ENCODE peak calls at places on chromosomes 13 and 19, in nine cellular contexts. One of them, this sample, is unnamed.

GRCh38 chr19:42589792-42590191 is 4.9 kb downstream of the CEACAM8 start:
- DNase-seq in IMR-90: no peak
- DNase-seq in transverse colon: no peak
- DNase-seq in breast epithelium: no peak
- DNase-seq in A549: no peak
- DNase-seq in ovary: no peak
- DNase-seq in upper lobe of left lung: no peak
- DNase-seq in heart left ventricle: no peak
- DNase-seq in uterus: no peak
- DNase-seq in this sample: no peak

GRCh38 chr19:45523642-45524256 is 16.5 kb downstream of the VASP start:
- DNase-seq in IMR-90: peak
- DNase-seq in transverse colon: peak
- DNase-seq in breast epithelium: peak
- DNase-seq in A549: peak
- DNase-seq in ovary: peak
- DNase-seq in upper lobe of left lung: peak
- DNase-seq in heart left ventricle: peak
- DNase-seq in uterus: peak
- DNase-seq in this sample: peak

GRCh38 chr19:40219721-40220276 is 1.6 kb upstream of the TTC9B start:
- DNase-seq in IMR-90: peak
- DNase-seq in transverse colon: no peak
- DNase-seq in breast epithelium: no peak
- DNase-seq in A549: peak
- DNase-seq in ovary: no peak
- DNase-seq in upper lobe of left lung: no peak
- DNase-seq in heart left ventricle: no peak
- DNase-seq in uterus: no peak
- DNase-seq in this sample: no peak

GRCh38 chr19:6723108-6723618 is 2.7 kb upstream of the C3 start:
- DNase-seq in IMR-90: peak
- DNase-seq in transverse colon: no peak
- DNase-seq in breast epithelium: peak
- DNase-seq in A549: peak
- DNase-seq in ovary: peak
- DNase-seq in upper lobe of left lung: peak
- DNase-seq in heart left ventricle: peak
- DNase-seq in uterus: peak
- DNase-seq in this sample: no peak

GRCh38 chr19:10158485-10158884 is 36.3 kb downstream of the DNMT1 start:
- DNase-seq in IMR-90: no peak
- DNase-seq in transverse colon: no peak
- DNase-seq in breast epithelium: no peak
- DNase-seq in A549: no peak
- DNase-seq in ovary: no peak
- DNase-seq in upper lobe of left lung: no peak
- DNase-seq in heart left ventricle: no peak
- DNase-seq in uterus: no peak
- DNase-seq in this sample: no peak

GRCh38 chr19:46791944-46792343 is 3.5 kb upstream of the SLC1A5 start:
- DNase-seq in IMR-90: no peak
- DNase-seq in transverse colon: no peak
- DNase-seq in breast epithelium: no peak
- DNase-seq in A549: no peak
- DNase-seq in ovary: no peak
- DNase-seq in upper lobe of left lung: no peak
- DNase-seq in heart left ventricle: no peak
- DNase-seq in uterus: no peak
- DNase-seq in this sample: no peak

GRCh38 chr19:39254539-39255345 is 6.1 kb upstream of the IFNL4 start:
- DNase-seq in IMR-90: no peak
- DNase-seq in transverse colon: no peak
- DNase-seq in breast epithelium: no peak
- DNase-seq in A549: no peak
- DNase-seq in ovary: no peak
- DNase-seq in upper lobe of left lung: no peak
- DNase-seq in heart left ventricle: no peak
- DNase-seq in uterus: no peak
- DNase-seq in this sample: no peak

GRCh38 chr13:114059946-114060860 is 72.2 kb downstream of the RASA3 start:
- DNase-seq in IMR-90: no peak
- DNase-seq in transverse colon: no peak
- DNase-seq in breast epithelium: no peak
- DNase-seq in A549: no peak
- DNase-seq in ovary: no peak
- DNase-seq in upper lobe of left lung: no peak
- DNase-seq in heart left ventricle: peak
- DNase-seq in uterus: no peak
- DNase-seq in this sample: no peak

GRCh38 chr19:33194884-33195710 is 967 bp downstream of the LRP3 start:
- DNase-seq in IMR-90: peak
- DNase-seq in transverse colon: peak
- DNase-seq in breast epithelium: no peak
- DNase-seq in A549: peak
- DNase-seq in ovary: peak
- DNase-seq in upper lobe of left lung: no peak
- DNase-seq in heart left ventricle: peak
- DNase-seq in uterus: peak
- DNase-seq in this sample: no peak

GRCh38 chr13:80338781-80339577 is 1.9 kb downstream of the SPRY2 start:
- DNase-seq in IMR-90: peak
- DNase-seq in transverse colon: peak
- DNase-seq in breast epithelium: peak
- DNase-seq in A549: no peak
- DNase-seq in ovary: peak
- DNase-seq in upper lobe of left lung: peak
- DNase-seq in heart left ventricle: peak
- DNase-seq in uterus: peak
- DNase-seq in this sample: peak
- TF ChIP-seq POLR2A in IMR-90: peak
- TF ChIP-seq POLR2A in transverse colon: no peak
- TF ChIP-seq POLR2A in breast epithelium: no peak
- TF ChIP-seq POLR2A in A549: no peak
- TF ChIP-seq POLR2A in ovary: no peak
- TF ChIP-seq POLR2A in upper lobe of left lung: no peak
- TF ChIP-seq POLR2A in heart left ventricle: peak
- TF ChIP-seq POLR2A in uterus: peak
- TF ChIP-seq POLR2A in this sample: no peak

GRCh38 chr13:78659450-78660110 is 625 bp upstream of the OBI1 start:
- DNase-seq in IMR-90: peak
- DNase-seq in transverse colon: no peak
- DNase-seq in breast epithelium: no peak
- DNase-seq in A549: peak
- DNase-seq in ovary: no peak
- DNase-seq in upper lobe of left lung: no peak
- DNase-seq in heart left ventricle: no peak
- DNase-seq in uterus: no peak
- DNase-seq in this sample: no peak

GRCh38 chr13:78660130-78660857 is 1.3 kb upstream of the OBI1 start:
- DNase-seq in IMR-90: no peak
- DNase-seq in transverse colon: peak
- DNase-seq in breast epithelium: no peak
- DNase-seq in A549: peak
- DNase-seq in ovary: no peak
- DNase-seq in upper lobe of left lung: no peak
- DNase-seq in heart left ventricle: no peak
- DNase-seq in uterus: no peak
- DNase-seq in this sample: no peak

GRCh38 chr13:78655906-78656305 is 3.0 kb downstream of the OBI1 start:
- DNase-seq in IMR-90: no peak
- DNase-seq in transverse colon: no peak
- DNase-seq in breast epithelium: no peak
- DNase-seq in A549: no peak
- DNase-seq in ovary: no peak
- DNase-seq in upper lobe of left lung: no peak
- DNase-seq in heart left ventricle: no peak
- DNase-seq in uterus: no peak
- DNase-seq in this sample: no peak

GRCh38 chr13:78657699-78658629 is 991 bp downstream of the OBI1 start:
- DNase-seq in IMR-90: peak
- DNase-seq in transverse colon: no peak
- DNase-seq in breast epithelium: no peak
- DNase-seq in A549: peak
- DNase-seq in ovary: no peak
- DNase-seq in upper lobe of left lung: no peak
- DNase-seq in heart left ventricle: no peak
- DNase-seq in uterus: no peak
- DNase-seq in this sample: no peak

DNA sequence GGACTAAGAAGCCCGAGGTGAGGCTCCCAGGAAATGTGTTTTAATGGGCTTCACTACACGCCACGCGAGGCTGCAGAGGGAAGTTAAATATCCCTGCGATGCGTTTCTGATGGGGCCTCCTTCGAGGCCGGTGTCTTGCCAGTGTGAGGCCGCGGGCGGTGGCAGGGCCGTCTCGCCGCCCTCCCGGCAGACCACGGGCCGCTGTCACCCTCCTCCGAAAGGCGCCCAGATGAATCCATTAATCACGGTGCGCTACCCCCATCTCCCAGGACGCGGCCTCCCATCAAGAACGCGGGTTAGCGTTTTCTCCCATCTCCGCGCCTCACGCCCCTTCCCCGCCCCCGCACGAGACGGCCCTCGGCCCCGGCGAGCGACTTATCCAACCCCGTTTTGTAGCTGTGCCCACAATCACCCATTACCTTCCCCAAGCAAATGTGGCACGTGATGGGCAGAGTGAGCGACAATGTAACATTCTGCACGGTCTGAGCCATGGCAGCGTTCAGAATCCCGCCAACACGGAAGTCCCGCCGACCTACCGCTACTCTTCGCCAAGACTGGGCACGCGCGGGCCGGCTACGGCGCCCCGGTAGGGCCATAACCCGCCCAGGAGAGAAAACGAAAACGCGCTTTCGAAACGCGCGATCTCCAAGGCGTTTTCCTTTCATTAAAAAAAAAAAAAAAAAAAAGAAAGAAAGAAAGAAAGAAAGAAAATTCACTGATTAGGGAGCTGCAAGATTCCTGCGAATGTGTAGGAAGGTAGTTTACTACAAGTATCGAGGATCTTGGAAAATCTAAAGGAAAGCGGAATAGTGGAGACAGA is at the start of gene OBI1:
- DNase-seq in IMR-90: peak
- DNase-seq in transverse colon: peak
- DNase-seq in breast epithelium: peak
- DNase-seq in A549: peak
- DNase-seq in ovary: peak
- DNase-seq in upper lobe of left lung: peak
- DNase-seq in heart left ventricle: peak
- DNase-seq in uterus: peak
- DNase-seq in this sample: peak
- TF ChIP-seq POLR2A in IMR-90: no peak
- TF ChIP-seq POLR2A in transverse colon: peak
- TF ChIP-seq POLR2A in breast epithelium: no peak
- TF ChIP-seq POLR2A in A549: peak
- TF ChIP-seq POLR2A in ovary: no peak
- TF ChIP-seq POLR2A in upper lobe of left lung: no peak
- TF ChIP-seq POLR2A in heart left ventricle: peak
- TF ChIP-seq POLR2A in uterus: peak
- TF ChIP-seq POLR2A in this sample: peak

GRCh38 chr19:58002384-58003152 is at the start of gene ZNF606:
- DNase-seq in IMR-90: peak
- DNase-seq in transverse colon: peak
- DNase-seq in breast epithelium: peak
- DNase-seq in A549: peak
- DNase-seq in ovary: peak
- DNase-seq in upper lobe of left lung: peak
- DNase-seq in heart left ventricle: peak
- DNase-seq in uterus: peak
- DNase-seq in this sample: peak
- TF ChIP-seq POLR2A in IMR-90: peak
- TF ChIP-seq POLR2A in transverse colon: peak
- TF ChIP-seq POLR2A in breast epithelium: peak
- TF ChIP-seq POLR2A in A549: peak
- TF ChIP-seq POLR2A in ovary: peak
- TF ChIP-seq POLR2A in upper lobe of left lung: peak
- TF ChIP-seq POLR2A in heart left ventricle: peak
- TF ChIP-seq POLR2A in uterus: peak
- TF ChIP-seq POLR2A in this sample: peak

GRCh38 chr19:50261446-50261970 is 58.1 kb downstream of the MYH14 start:
- DNase-seq in IMR-90: no peak
- DNase-seq in transverse colon: no peak
- DNase-seq in breast epithelium: no peak
- DNase-seq in A549: no peak
- DNase-seq in ovary: no peak
- DNase-seq in upper lobe of left lung: no peak
- DNase-seq in heart left ventricle: no peak
- DNase-seq in uterus: no peak
- DNase-seq in this sample: no peak

GRCh38 chr19:50266896-50267295 is 62.3 kb downstream of the KCNC3 start:
- DNase-seq in IMR-90: no peak
- DNase-seq in transverse colon: peak
- DNase-seq in breast epithelium: no peak
- DNase-seq in A549: peak
- DNase-seq in ovary: no peak
- DNase-seq in upper lobe of left lung: no peak
- DNase-seq in heart left ventricle: no peak
- DNase-seq in uterus: no peak
- DNase-seq in this sample: no peak

GRCh38 chr19:50263176-50263575 is 59.8 kb downstream of the MYH14 start:
- DNase-seq in IMR-90: no peak
- DNase-seq in transverse colon: no peak
- DNase-seq in breast epithelium: no peak
- DNase-seq in A549: no peak
- DNase-seq in ovary: no peak
- DNase-seq in upper lobe of left lung: no peak
- DNase-seq in heart left ventricle: no peak
- DNase-seq in uterus: no peak
- DNase-seq in this sample: no peak

GRCh38 chr19:50266041-50266440 is 62.6 kb downstream of the MYH14 start:
- DNase-seq in IMR-90: no peak
- DNase-seq in transverse colon: no peak
- DNase-seq in breast epithelium: no peak
- DNase-seq in A549: no peak
- DNase-seq in ovary: no peak
- DNase-seq in upper lobe of left lung: no peak
- DNase-seq in heart left ventricle: no peak
- DNase-seq in uterus: no peak
- DNase-seq in this sample: no peak

DNA sequence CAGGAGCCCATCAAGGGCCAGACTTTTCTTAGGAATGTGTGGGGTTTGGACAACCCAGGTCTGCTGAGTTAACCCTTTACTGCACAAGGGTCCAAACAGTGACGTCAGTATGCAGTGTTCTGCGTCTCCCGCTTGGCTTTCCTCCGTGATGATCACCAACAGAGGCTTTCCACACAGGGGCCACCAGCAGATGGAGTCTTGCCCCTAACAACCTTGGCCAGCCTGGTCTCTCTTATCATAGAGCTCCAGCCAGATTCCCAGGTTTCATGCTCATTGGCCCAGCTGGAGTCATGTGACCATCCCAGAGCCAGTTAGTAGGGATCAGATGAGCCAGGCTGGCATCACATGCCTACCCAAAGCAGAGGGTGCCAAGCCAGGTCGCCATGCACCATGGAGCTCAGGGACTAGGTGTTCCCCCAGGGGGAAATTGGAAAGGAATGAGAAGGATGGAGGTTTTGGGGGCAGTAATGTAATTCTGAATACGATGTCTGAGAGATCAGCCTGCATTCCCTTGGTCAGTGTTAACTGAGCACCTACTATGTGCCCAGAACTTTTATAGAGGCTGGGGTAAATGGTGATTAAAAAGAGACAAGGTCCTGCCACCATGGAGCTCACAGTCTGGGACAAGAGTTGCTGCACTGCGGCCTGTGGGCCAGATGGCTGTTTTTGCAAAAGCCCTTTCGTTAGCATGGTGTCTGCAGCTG is 61.2 kb downstream of the MYH14 start:
- DNase-seq in IMR-90: no peak
- DNase-seq in transverse colon: no peak
- DNase-seq in breast epithelium: no peak
- DNase-seq in A549: peak
- DNase-seq in ovary: no peak
- DNase-seq in upper lobe of left lung: no peak
- DNase-seq in heart left ventricle: no peak
- DNase-seq in uterus: no peak
- DNase-seq in this sample: no peak
- TF ChIP-seq POLR2A in IMR-90: no peak
- TF ChIP-seq POLR2A in transverse colon: no peak
- TF ChIP-seq POLR2A in breast epithelium: no peak
- TF ChIP-seq POLR2A in A549: no peak
- TF ChIP-seq POLR2A in ovary: no peak
- TF ChIP-seq POLR2A in upper lobe of left lung: no peak
- TF ChIP-seq POLR2A in heart left ventricle: no peak
- TF ChIP-seq POLR2A in uterus: no peak
- TF ChIP-seq POLR2A in this sample: no peak

This sample was measured in esophagus squamous epithelium.